ENCODE peak calls at places on chromosomes 13 and 19, in five cellular contexts. R is endothelial cell; N is stimulated activated CD4-positive, alpha-beta T cell treated with anti-CD3 and anti-CD28 coated beads, Interleukin-2, amount 100 ng/mL, for 48 hours; Z is body of pancreas; Q is fibroblast of lung. F is an unnamed sample.

GRCh38 chr13:73248711-73249580 is 190.1 kb downstream of the KLF5 start:
- DNase-seq in Q (peak), R (no peak), N (no peak), Z (peak), F (peak)

GRCh38 chr19:55095260-55096060 is 19.8 kb downstream of the EPS8L1 start:
- DNase-seq in R (no peak), Z (no peak), Q (no peak), N (no peak), F (no peak)

GRCh38 chr19:14629557-14629956 is 45.1 kb downstream of the ADGRE3 start:
- DNase-seq in N (no peak), Q (no peak), Z (no peak), R (no peak), F (no peak)

GRCh38 chr19:16530540-16531379 is 11.5 kb downstream of the CHERP start:
- DNase-seq in Q (no peak), Z (no peak), R (no peak), N (no peak), F (no peak)

GRCh38 chr19:47901370-47901769 is 15.3 kb upstream of the SULT2A1 start:
- DNase-seq in R (no peak), Z (no peak), N (no peak), Q (no peak), F (no peak)

GRCh38 chr13:99051768-99052455 is 74.0 kb upstream of the DOCK9 start:
- DNase-seq in Z (no peak), N (no peak), Q (no peak), R (no peak), F (no peak)

GRCh38 chr13:74036373-74036772 is 97.8 kb downstream of the KLF12 start:
- DNase-seq in Q (no peak), N (no peak), R (no peak), Z (no peak), F (no peak)

GRCh38 chr13:38944219-38944618 is 46.4 kb downstream of the STOML3 start:
- DNase-seq in Q (no peak), R (no peak), Z (no peak), N (no peak), F (no peak)

GRCh38 chr13:74243637-74244526 is 109.7 kb upstream of the KLF12 start:
- DNase-seq in N (no peak), R (no peak), Z (no peak), Q (peak), F (no peak)

GRCh38 chr13:106373989-106374572 is 161.4 kb downstream of the EFNB2 start:
- DNase-seq in N (no peak), Z (no peak), Q (peak), R (no peak), F (peak)

F was measured in H4.